ENCODE peak calls at places on chromosomes 7 and 10, in eight cellular contexts. H, D, J, X, M, Z, F and O are unnamed samples.

GRCh38 chr10:131062621-131063260 is 248.8 kb downstream of the TCERG1L start:
- DNase-seq in Z (no peak), D (no peak), M (no peak), J (no peak), F (no peak), X (no peak), H (no peak), O (no peak)

GRCh38 chr10:48763403-48763802 is 78.7 kb downstream of the WDFY4 start:
- DNase-seq in Z (no peak), F (no peak), D (no peak), M (no peak), H (no peak), X (no peak), J (no peak), O (no peak)

GRCh38 chr10:46096426-46096825 is 50.4 kb upstream of the MSMB start:
- DNase-seq in M (no peak), H (no peak), F (no peak), J (no peak), Z (no peak), X (no peak), D (no peak), O (no peak)

GRCh38 chr7:116527521-116527920 is 2.7 kb downstream of the CAV1 start:
- DNase-seq in J (no peak), X (no peak), F (no peak), Z (no peak), M (no peak), D (no peak), H (no peak), O (no peak)

GRCh38 chr7:68148440-68148839 is 1151.8 kb downstream of the TYW1 start:
- DNase-seq in J (no peak), X (no peak), H (no peak), M (no peak), Z (no peak), D (no peak), F (no peak), O (no peak)

GRCh38 chr7:117895271-117895670 is 22.0 kb upstream of the CTTNBP2 start:
- DNase-seq in H (no peak), D (no peak), Z (no peak), M (no peak), F (no peak), X (no peak), J (no peak), O (no peak)

GRCh38 chr10:69451209-69451783 is at the start of gene TSPAN15:
- DNase-seq in D (peak; percentile 58), J (peak; percentile 79), H (peak; percentile 72), F (peak; percentile 92), Z (peak; percentile 26), M (peak; percentile 95), X (peak; percentile 94), O (peak; percentile 94)

GRCh38 chr10:132714906-132715790 is 70.8 kb downstream of the NKX6-2 start:
- DNase-seq in J (no peak), M (no peak), F (no peak), D (no peak), H (no peak), Z (no peak), X (no peak), O (no peak)

GRCh38 chr7:109376576-109376975 is 806.9 kb downstream of the DNAJB9 start:
- DNase-seq in D (no peak), M (no peak), H (no peak), F (no peak), X (no peak), Z (no peak), J (no peak), O (no peak)

GRCh38 chr7:102875700-102876192 is 37.1 kb upstream of the LRRC17 start:
- DNase-seq in J (no peak), M (peak; percentile 81), D (no peak), F (no peak), H (no peak), X (no peak), Z (peak; percentile 28), O (no peak)

GRCh38 chr10:118900617-118901016 is 128.9 kb upstream of the NANOS1 start:
- DNase-seq in J (no peak), D (no peak), F (no peak), H (no peak), X (no peak), Z (no peak), M (no peak), O (no peak)

GRCh38 chr7:140059288-140060242 is 3.2 kb downstream of the PARP12 start:
- DNase-seq in D (no peak), M (peak; percentile 66), Z (peak; percentile 82), F (peak; percentile 64), H (no peak), J (no peak), X (peak; percentile 91), O (no peak)

GRCh38 chr7:128403676-128404075 is 6.1 kb downstream of the IMPDH1 start:
- DNase-seq in M (no peak), F (no peak), D (no peak), H (no peak), X (no peak), Z (no peak), J (no peak), O (no peak)

GRCh38 chr7:51128545-51129466 is 187.8 kb downstream of the COBL start:
- DNase-seq in J (no peak), M (no peak), X (no peak), H (no peak), F (no peak), Z (no peak), D (no peak), O (no peak)

GRCh38 chr10:102246261-102246660 is 929 bp downstream of the GBF1 start:
- DNase-seq in H (no peak), Z (no peak), M (peak; percentile 48), D (no peak), J (peak; percentile 16), X (no peak), F (no peak), O (no peak)

GRCh38 chr7:155232911-155233702 is 64.6 kb upstream of the INSIG1 start:
- DNase-seq in M (no peak), H (no peak), D (no peak), J (no peak), Z (no peak), X (no peak), F (no peak), O (no peak)

DNA sequence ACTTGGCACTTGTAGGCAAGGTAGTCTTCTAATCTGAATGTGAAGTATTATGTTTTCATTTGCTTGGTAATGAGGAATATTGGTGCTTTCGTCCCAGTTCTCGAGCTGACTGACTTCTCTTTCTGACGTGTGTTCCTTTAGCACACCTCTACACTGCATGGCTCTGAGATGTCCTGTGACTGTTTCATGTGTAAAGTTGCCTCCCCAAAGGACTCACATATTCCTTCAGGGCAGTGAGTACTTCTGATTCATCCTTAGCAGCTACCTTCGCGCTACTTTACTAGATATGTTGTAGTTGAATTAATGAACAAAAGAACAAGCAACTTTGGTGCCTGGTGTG is 113.7 kb downstream of the EGFR start:
- DNase-seq in D (no peak), J (no peak), M (no peak), Z (no peak), X (no peak), F (no peak), H (no peak), O (no peak)
- H3K4me1 ChIP-seq in D (no peaks in the 10 kb centered on the region), J (no peaks in the 10 kb centered on the region), M (peaks cover 57% of the 10 kb centered on the region), Z (peaks cover 60% of the 10 kb centered on the region), X (no peaks in the 10 kb centered on the region), F (peaks cover 16% of the 10 kb centered on the region), H (peaks cover 39% of the 10 kb centered on the region), O (peaks cover 69% of the 10 kb centered on the region)

GRCh38 chr7:1114505-1114904 is 26.6 kb downstream of the GPER1 start:
- DNase-seq in M (no peak), H (no peak), J (no peak), D (no peak), F (no peak), X (no peak), Z (no peak), O (no peak)
- H3K4me1 ChIP-seq in M (no peaks in the 10 kb centered on the region), H (no peaks in the 10 kb centered on the region), J (peaks cover 17% of the 10 kb centered on the region), D (no peaks in the 10 kb centered on the region), F (no peaks in the 10 kb centered on the region), X (no peaks in the 10 kb centered on the region), Z (no peaks in the 10 kb centered on the region), O (no peaks in the 10 kb centered on the region)

GRCh38 chr10:11469575-11470391 is 141.7 kb downstream of the USP6NL start:
- DNase-seq in H (no peak), D (no peak), F (no peak), M (no peak), J (no peak), X (no peak), Z (no peak), O (no peak)
- H3K4me1 ChIP-seq in H (no peaks in the 10 kb centered on the region), D (no peaks in the 10 kb centered on the region), F (no peaks in the 10 kb centered on the region), M (no peaks in the 10 kb centered on the region), J (peaks cover 21% of the 10 kb centered on the region), X (no peaks in the 10 kb centered on the region), Z (no peaks in the 10 kb centered on the region), O (no peaks in the 10 kb centered on the region)

DNA sequence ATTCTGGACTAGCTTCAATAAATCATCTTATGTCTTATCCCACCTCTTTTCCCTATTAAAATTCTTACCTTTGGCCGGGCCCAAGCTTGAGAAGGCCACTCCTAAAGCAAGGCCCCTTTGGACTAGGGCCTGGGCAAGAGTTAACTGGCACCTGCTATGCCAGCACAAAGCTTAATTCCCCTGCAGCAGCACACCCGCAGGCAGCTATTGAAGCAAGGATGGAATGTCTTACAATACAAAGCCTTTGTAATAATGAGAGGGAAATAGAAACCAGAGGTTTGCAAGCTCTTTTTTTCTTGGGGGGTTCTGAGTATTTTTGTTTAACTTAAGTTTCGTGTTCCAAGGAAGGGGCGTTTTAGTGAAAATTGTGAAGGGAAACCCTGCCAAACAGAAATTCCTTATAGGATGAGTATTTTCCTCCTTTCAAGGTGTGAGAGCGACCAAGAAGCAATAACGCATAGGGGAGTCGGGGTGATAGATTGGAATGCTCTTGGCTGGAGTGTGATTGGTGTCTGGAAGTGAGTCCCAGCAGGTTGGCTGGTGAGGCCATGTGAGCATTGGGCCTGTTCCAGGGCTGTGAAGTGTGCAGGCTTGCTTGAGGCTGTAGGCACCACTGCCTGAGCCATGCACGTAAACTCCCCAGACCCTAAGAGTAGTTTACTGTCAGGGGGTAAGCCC is 148.5 kb downstream of the KIAA1217 start:
- DNase-seq in F (peak; percentile 53), J (no peak), X (no peak), H (no peak), Z (no peak), D (no peak), M (no peak), O (peak; percentile 34)
- H3K4me1 ChIP-seq in F (no peaks in the 10 kb centered on the region), J (no peaks in the 10 kb centered on the region), X (no peaks in the 10 kb centered on the region), H (peaks cover 6% of the 10 kb centered on the region), Z (no peaks in the 10 kb centered on the region), D (no peaks in the 10 kb centered on the region), M (no peaks in the 10 kb centered on the region), O (no peaks in the 10 kb centered on the region)

DNA sequence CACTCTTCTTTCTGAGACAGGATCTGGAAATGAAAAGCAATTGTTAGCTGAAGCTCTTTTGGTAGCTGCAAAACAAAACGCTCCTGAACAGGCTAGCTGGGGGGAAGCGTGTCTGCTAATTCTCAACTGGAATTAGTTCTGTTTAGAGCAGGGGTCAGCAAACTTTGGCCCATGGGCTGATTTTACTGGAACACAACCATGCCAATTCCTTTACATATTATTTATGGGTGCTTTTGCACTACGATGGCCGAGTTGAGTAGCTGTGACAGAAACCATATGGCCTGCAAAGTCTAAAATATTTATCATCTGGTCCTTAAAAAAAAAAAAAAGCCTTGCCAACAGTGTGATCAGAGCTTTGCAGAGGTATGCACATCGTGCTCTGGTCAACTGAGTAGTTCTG is 108.4 kb upstream of the PDLIM1 start:
- DNase-seq in D (no peak), Z (no peak), X (no peak), J (no peak), H (no peak), M (no peak), F (no peak), O (no peak)
- H3K4me1 ChIP-seq in D (no peaks in the 10 kb centered on the region), Z (peaks cover 7% of the 10 kb centered on the region), X (no peaks in the 10 kb centered on the region), J (no peaks in the 10 kb centered on the region), H (no peaks in the 10 kb centered on the region), M (no peaks in the 10 kb centered on the region), F (no peaks in the 10 kb centered on the region), O (no peaks in the 10 kb centered on the region)